ENCODE peak calls at places on chromosomes 2 and 18, in ten cellular contexts. S, O, B, H, G, D, T, E, R and X are unnamed samples.

GRCh38 chr2:34104601-34105000 is 505.5 kb upstream of the FAM98A start:
- DNase-seq in S (peak; percentile 54), O (no peak), B (no peak), H (no peak), G (no peak), D (no peak), T (no peak), E (no peak), R (peak; percentile 36), X (no peak)

GRCh38 chr18:48612511-48612910 is 73.7 kb downstream of the CTIF start:
- DNase-seq in S (no peak), O (no peak), B (no peak), H (no peak), G (no peak), D (no peak), T (no peak), E (no peak), R (no peak), X (no peak)

GRCh38 chr2:151907933-151908882 is 80.0 kb upstream of the ARL5A start:
- DNase-seq in S (no peak), O (no peak), B (no peak), H (no peak), G (no peak), D (no peak), T (no peak), E (no peak), R (no peak), X (no peak)

GRCh38 chr2:128630974-128631697 is 312.5 kb upstream of the HS6ST1 start:
- DNase-seq in S (no peak), O (no peak), B (no peak), H (no peak), G (no peak), D (peak; percentile 37), T (peak; percentile 8), E (no peak), R (no peak), X (peak; percentile 12)

GRCh38 chr2:28901841-28902240 is 7.4 kb downstream of the WDR43 start:
- DNase-seq in S (no peak), O (no peak), B (no peak), H (no peak), G (no peak), D (no peak), T (no peak), E (no peak), R (peak; percentile 50), X (no peak)

GRCh38 chr2:183348492-183348891 is 224.2 kb downstream of the NUP35 start:
- DNase-seq in S (no peak), O (peak; percentile 20), B (no peak), H (no peak), G (peak; percentile 9), D (no peak), T (no peak), E (no peak), R (no peak), X (no peak)

GRCh38 chr2:232133078-232133477 is 171.6 kb downstream of the DIS3L2 start:
- DNase-seq in S (no peak), O (no peak), B (no peak), H (peak; percentile 4), G (peak; percentile 14), D (no peak), T (no peak), E (no peak), R (no peak), X (no peak)

GRCh38 chr2:191012845-191013616 is 940 bp downstream of the STAT1 start:
- DNase-seq in S (peak; percentile 49), O (no peak), B (no peak), H (peak; percentile 12), G (no peak), D (no peak), T (no peak), E (no peak), R (peak; percentile 51), X (no peak)

GRCh38 chr18:9731380-9731779 is 23.3 kb downstream of the RAB31 start:
- DNase-seq in S (peak; percentile 77), O (no peak), B (no peak), H (no peak), G (no peak), D (no peak), T (no peak), E (no peak), R (peak; percentile 97), X (no peak)

GRCh38 chr2:218999881-219000568 is 6.8 kb upstream of the CRYBA2 start:
- DNase-seq in S (no peak), O (no peak), B (no peak), H (no peak), G (no peak), D (no peak), T (peak; percentile 54), E (no peak), R (no peak), X (no peak)

GRCh38 chr2:9390991-9391390 is 32.3 kb downstream of the ITGB1BP1 start:
- DNase-seq in S (no peak), O (no peak), B (no peak), H (no peak), G (no peak), D (peak; percentile 61), T (no peak), E (no peak), R (no peak), X (no peak)

GRCh38 chr2:179518891-179519290 is 254.3 kb upstream of the SESTD1 start:
- DNase-seq in S (no peak), O (no peak), B (no peak), H (no peak), G (no peak), D (no peak), T (no peak), E (no peak), R (no peak), X (no peak)

GRCh38 chr2:193502363-193503035 is 1307.8 kb upstream of the TMEFF2 start:
- DNase-seq in S (no peak), O (no peak), B (no peak), H (no peak), G (no peak), D (peak; percentile 28), T (peak; percentile 45), E (no peak), R (no peak), X (no peak)

GRCh38 chr18:46356278-46357033 is 252.3 kb downstream of the HAUS1 start:
- DNase-seq in S (no peak), O (no peak), B (no peak), H (no peak), G (no peak), D (no peak), T (no peak), E (no peak), R (no peak), X (no peak)
- TF ChIP-seq CTCF in S (no peak), O (no peak), B (no peak), H (no peak), G (no peak), D (no peak), T (no peak), E (no peak), R (no peak), X (no peak)

GRCh38 chr18:30970201-30970816 is 72.2 kb downstream of the DSC3 start:
- DNase-seq in S (peak; percentile 8), O (peak; percentile 9), B (no peak), H (peak; percentile 6), G (peak; percentile 43), D (no peak), T (no peak), E (no peak), R (peak; percentile 61), X (no peak)
- TF ChIP-seq CTCF in S (no peak), O (peak; percentile 67), B (no peak), H (peak; percentile 56), G (peak; percentile 23), D (peak; percentile 63), T (peak; percentile 39), E (peak; percentile 41), R (no peak), X (peak; percentile 66)

DNA sequence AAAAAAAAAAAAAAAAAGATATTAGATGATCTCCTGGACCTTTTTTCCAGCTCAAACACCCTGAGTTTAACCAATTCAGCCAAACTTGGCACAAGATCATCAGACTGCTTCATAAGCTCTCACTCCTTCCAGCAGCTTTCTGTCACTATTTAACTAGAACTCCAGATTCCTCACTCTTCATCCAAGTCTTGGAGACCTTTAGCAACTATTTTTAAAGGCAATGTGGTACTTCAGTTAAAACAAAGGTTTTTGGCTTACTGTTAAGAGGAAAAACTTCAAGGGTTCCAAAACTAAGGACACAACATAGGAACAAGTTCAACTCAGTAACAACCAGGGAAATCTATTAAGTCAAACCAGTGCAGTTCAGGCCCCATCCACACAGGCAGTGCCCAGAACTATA is 23.2 kb downstream of the LAMA1 start:
- DNase-seq in S (no peak), O (no peak), B (no peak), H (no peak), G (no peak), D (no peak), T (no peak), E (no peak), R (no peak), X (no peak)
- TF ChIP-seq CTCF in S (no peak), O (no peak), B (no peak), H (no peak), G (no peak), D (no peak), T (no peak), E (no peak), R (no peak), X (no peak)

GRCh38 chr2:88087073-88087472 is 19.4 kb downstream of the SMYD1 start:
- DNase-seq in S (no peak), O (no peak), B (no peak), H (no peak), G (no peak), D (no peak), T (no peak), E (no peak), R (no peak), X (no peak)

GRCh38 chr2:88085602-88086001 is 18.0 kb downstream of the SMYD1 start:
- DNase-seq in S (no peak), O (no peak), B (no peak), H (no peak), G (no peak), D (no peak), T (no peak), E (no peak), R (no peak), X (no peak)

GRCh38 chr2:88082781-88083180 is 15.2 kb downstream of the SMYD1 start:
- DNase-seq in S (no peak), O (no peak), B (no peak), H (no peak), G (no peak), D (no peak), T (no peak), E (no peak), R (no peak), X (no peak)

GRCh38 chr2:88086401-88086800 is 18.8 kb downstream of the SMYD1 start:
- DNase-seq in S (no peak), O (no peak), B (no peak), H (no peak), G (no peak), D (no peak), T (no peak), E (no peak), R (no peak), X (no peak)

GRCh38 chr2:88085099-88085498 is 17.5 kb downstream of the SMYD1 start:
- DNase-seq in S (no peak), O (no peak), B (no peak), H (no peak), G (no peak), D (no peak), T (no peak), E (no peak), R (no peak), X (no peak)
- TF ChIP-seq CTCF in S (no peak), O (no peak), B (no peak), H (no peak), G (no peak), D (no peak), T (no peak), E (no peak), R (no peak), X (no peak)